ENCODE peak calls at places on chromosomes 2 and 18, in six cellular contexts. One of them, this sample, is unnamed.
A peak's percentile ranks its signal among the peaks of the same experiment; 100 is the strongest.

GRCh38 chr2:39504790-39505335 is 67.8 kb upstream of the MAP4K3 start:
- ATAC-seq in gastrocnemius medialis: peak; percentile 48
- ATAC-seq in HCT116: no peak
- ATAC-seq in CD4-positive, alpha-beta T cell: no peak
- ATAC-seq in stimulated activated naive CD8-positive, alpha-beta T cell treated with anti-CD3 and anti-CD28 coated beads, Interleukin-15, Interleukin-2, amounts not matched to agents 100 U/mL and 50 U/mL, for 24 hours: no peak
- ATAC-seq in activated CD8-positive, alpha-beta T cell treated with anti-CD3 and anti-CD28 coated beads for 36 hours: no peak
- ATAC-seq in this sample: no peak

GRCh38 chr2:208294482-208295024 is 28.5 kb downstream of the PIKFYVE start:
- ATAC-seq in gastrocnemius medialis: no peak
- ATAC-seq in HCT116: no peak
- ATAC-seq in CD4-positive, alpha-beta T cell: no peak
- ATAC-seq in stimulated activated naive CD8-positive, alpha-beta T cell treated with anti-CD3 and anti-CD28 coated beads, Interleukin-15, Interleukin-2, amounts not matched to agents 100 U/mL and 50 U/mL, for 24 hours: no peak
- ATAC-seq in activated CD8-positive, alpha-beta T cell treated with anti-CD3 and anti-CD28 coated beads for 36 hours: peak; percentile 61
- ATAC-seq in this sample: peak; percentile 20

GRCh38 chr18:40841473-40841872 is 1113.6 kb upstream of the PIK3C3 start:
- ATAC-seq in gastrocnemius medialis: no peak
- ATAC-seq in HCT116: no peak
- ATAC-seq in CD4-positive, alpha-beta T cell: no peak
- ATAC-seq in stimulated activated naive CD8-positive, alpha-beta T cell treated with anti-CD3 and anti-CD28 coated beads, Interleukin-15, Interleukin-2, amounts not matched to agents 100 U/mL and 50 U/mL, for 24 hours: no peak
- ATAC-seq in activated CD8-positive, alpha-beta T cell treated with anti-CD3 and anti-CD28 coated beads for 36 hours: no peak
- ATAC-seq in this sample: no peak

GRCh38 chr2:60861736-60862135 is 19.6 kb upstream of the REL start:
- ATAC-seq in gastrocnemius medialis: no peak
- ATAC-seq in HCT116: no peak
- ATAC-seq in CD4-positive, alpha-beta T cell: no peak
- ATAC-seq in stimulated activated naive CD8-positive, alpha-beta T cell treated with anti-CD3 and anti-CD28 coated beads, Interleukin-15, Interleukin-2, amounts not matched to agents 100 U/mL and 50 U/mL, for 24 hours: no peak
- ATAC-seq in activated CD8-positive, alpha-beta T cell treated with anti-CD3 and anti-CD28 coated beads for 36 hours: peak; percentile 13
- ATAC-seq in this sample: no peak

GRCh38 chr2:236317938-236318396 is 53.8 kb upstream of the ASB18 start:
- ATAC-seq in gastrocnemius medialis: no peak
- ATAC-seq in HCT116: no peak
- ATAC-seq in CD4-positive, alpha-beta T cell: no peak
- ATAC-seq in stimulated activated naive CD8-positive, alpha-beta T cell treated with anti-CD3 and anti-CD28 coated beads, Interleukin-15, Interleukin-2, amounts not matched to agents 100 U/mL and 50 U/mL, for 24 hours: no peak
- ATAC-seq in activated CD8-positive, alpha-beta T cell treated with anti-CD3 and anti-CD28 coated beads for 36 hours: no peak
- ATAC-seq in this sample: no peak

GRCh38 chr2:203510256-203510940 is 24.7 kb downstream of the RAPH1 start:
- ATAC-seq in gastrocnemius medialis: no peak
- ATAC-seq in HCT116: no peak
- ATAC-seq in CD4-positive, alpha-beta T cell: no peak
- ATAC-seq in stimulated activated naive CD8-positive, alpha-beta T cell treated with anti-CD3 and anti-CD28 coated beads, Interleukin-15, Interleukin-2, amounts not matched to agents 100 U/mL and 50 U/mL, for 24 hours: no peak
- ATAC-seq in activated CD8-positive, alpha-beta T cell treated with anti-CD3 and anti-CD28 coated beads for 36 hours: no peak
- ATAC-seq in this sample: no peak

GRCh38 chr2:134836986-134837385 is 1.4 kb upstream of the ACMSD start:
- ATAC-seq in gastrocnemius medialis: no peak
- ATAC-seq in HCT116: no peak
- ATAC-seq in CD4-positive, alpha-beta T cell: no peak
- ATAC-seq in stimulated activated naive CD8-positive, alpha-beta T cell treated with anti-CD3 and anti-CD28 coated beads, Interleukin-15, Interleukin-2, amounts not matched to agents 100 U/mL and 50 U/mL, for 24 hours: no peak
- ATAC-seq in activated CD8-positive, alpha-beta T cell treated with anti-CD3 and anti-CD28 coated beads for 36 hours: no peak
- ATAC-seq in this sample: no peak

GRCh38 chr2:15760232-15760890 is 168.7 kb downstream of the DDX1 start:
- ATAC-seq in gastrocnemius medialis: no peak
- ATAC-seq in HCT116: no peak
- ATAC-seq in CD4-positive, alpha-beta T cell: no peak
- ATAC-seq in stimulated activated naive CD8-positive, alpha-beta T cell treated with anti-CD3 and anti-CD28 coated beads, Interleukin-15, Interleukin-2, amounts not matched to agents 100 U/mL and 50 U/mL, for 24 hours: no peak
- ATAC-seq in activated CD8-positive, alpha-beta T cell treated with anti-CD3 and anti-CD28 coated beads for 36 hours: no peak
- ATAC-seq in this sample: no peak

GRCh38 chr2:236816197-236817170 is 246.9 kb downstream of the ACKR3 start:
- ATAC-seq in gastrocnemius medialis: no peak
- ATAC-seq in HCT116: no peak
- ATAC-seq in CD4-positive, alpha-beta T cell: no peak
- ATAC-seq in stimulated activated naive CD8-positive, alpha-beta T cell treated with anti-CD3 and anti-CD28 coated beads, Interleukin-15, Interleukin-2, amounts not matched to agents 100 U/mL and 50 U/mL, for 24 hours: no peak
- ATAC-seq in activated CD8-positive, alpha-beta T cell treated with anti-CD3 and anti-CD28 coated beads for 36 hours: no peak
- ATAC-seq in this sample: no peak

GRCh38 chr2:216807861-216808272 is 52.0 kb downstream of the TNP1 start:
- ATAC-seq in gastrocnemius medialis: peak; percentile 14
- ATAC-seq in HCT116: no peak
- ATAC-seq in CD4-positive, alpha-beta T cell: no peak
- ATAC-seq in stimulated activated naive CD8-positive, alpha-beta T cell treated with anti-CD3 and anti-CD28 coated beads, Interleukin-15, Interleukin-2, amounts not matched to agents 100 U/mL and 50 U/mL, for 24 hours: no peak
- ATAC-seq in activated CD8-positive, alpha-beta T cell treated with anti-CD3 and anti-CD28 coated beads for 36 hours: no peak
- ATAC-seq in this sample: no peak

GRCh38 chr2:41884718-41885117 is 163.1 kb upstream of the PKDCC start:
- ATAC-seq in gastrocnemius medialis: no peak
- ATAC-seq in HCT116: no peak
- ATAC-seq in CD4-positive, alpha-beta T cell: no peak
- ATAC-seq in stimulated activated naive CD8-positive, alpha-beta T cell treated with anti-CD3 and anti-CD28 coated beads, Interleukin-15, Interleukin-2, amounts not matched to agents 100 U/mL and 50 U/mL, for 24 hours: no peak
- ATAC-seq in activated CD8-positive, alpha-beta T cell treated with anti-CD3 and anti-CD28 coated beads for 36 hours: peak; percentile 39
- ATAC-seq in this sample: no peak

GRCh38 chr2:241868661-241869081 is 858 bp upstream of the RTP5 start:
- ATAC-seq in gastrocnemius medialis: no peak
- ATAC-seq in HCT116: no peak
- ATAC-seq in CD4-positive, alpha-beta T cell: peak; percentile 37
- ATAC-seq in stimulated activated naive CD8-positive, alpha-beta T cell treated with anti-CD3 and anti-CD28 coated beads, Interleukin-15, Interleukin-2, amounts not matched to agents 100 U/mL and 50 U/mL, for 24 hours: no peak
- ATAC-seq in activated CD8-positive, alpha-beta T cell treated with anti-CD3 and anti-CD28 coated beads for 36 hours: peak; percentile 7
- ATAC-seq in this sample: no peak

GRCh38 chr2:172455121-172455515 is 27.7 kb downstream of the ITGA6 start:
- ATAC-seq in gastrocnemius medialis: no peak
- ATAC-seq in HCT116: peak; percentile 23
- ATAC-seq in CD4-positive, alpha-beta T cell: peak; percentile 71
- ATAC-seq in stimulated activated naive CD8-positive, alpha-beta T cell treated with anti-CD3 and anti-CD28 coated beads, Interleukin-15, Interleukin-2, amounts not matched to agents 100 U/mL and 50 U/mL, for 24 hours: peak; percentile 69
- ATAC-seq in activated CD8-positive, alpha-beta T cell treated with anti-CD3 and anti-CD28 coated beads for 36 hours: peak; percentile 87
- ATAC-seq in this sample: peak; percentile 46

GRCh38 chr2:55874338-55874737 is 49.2 kb downstream of the EFEMP1 start:
- ATAC-seq in gastrocnemius medialis: no peak
- ATAC-seq in HCT116: no peak
- ATAC-seq in CD4-positive, alpha-beta T cell: no peak
- ATAC-seq in stimulated activated naive CD8-positive, alpha-beta T cell treated with anti-CD3 and anti-CD28 coated beads, Interleukin-15, Interleukin-2, amounts not matched to agents 100 U/mL and 50 U/mL, for 24 hours: no peak
- ATAC-seq in activated CD8-positive, alpha-beta T cell treated with anti-CD3 and anti-CD28 coated beads for 36 hours: no peak
- ATAC-seq in this sample: no peak

GRCh38 chr2:8452296-8452695 is 229.6 kb upstream of the ID2 start:
- ATAC-seq in gastrocnemius medialis: no peak
- ATAC-seq in HCT116: no peak
- ATAC-seq in CD4-positive, alpha-beta T cell: no peak
- ATAC-seq in stimulated activated naive CD8-positive, alpha-beta T cell treated with anti-CD3 and anti-CD28 coated beads, Interleukin-15, Interleukin-2, amounts not matched to agents 100 U/mL and 50 U/mL, for 24 hours: no peak
- ATAC-seq in activated CD8-positive, alpha-beta T cell treated with anti-CD3 and anti-CD28 coated beads for 36 hours: no peak
- ATAC-seq in this sample: no peak

GRCh38 chr18:22639026-22639463 is 221.3 kb upstream of the CTAGE1 start:
- ATAC-seq in gastrocnemius medialis: no peak
- ATAC-seq in HCT116: no peak
- ATAC-seq in CD4-positive, alpha-beta T cell: no peak
- ATAC-seq in stimulated activated naive CD8-positive, alpha-beta T cell treated with anti-CD3 and anti-CD28 coated beads, Interleukin-15, Interleukin-2, amounts not matched to agents 100 U/mL and 50 U/mL, for 24 hours: no peak
- ATAC-seq in activated CD8-positive, alpha-beta T cell treated with anti-CD3 and anti-CD28 coated beads for 36 hours: no peak
- ATAC-seq in this sample: no peak

GRCh38 chr2:130828461-130828860 is 8.3 kb upstream of the ARHGEF4 start:
- ATAC-seq in gastrocnemius medialis: no peak
- ATAC-seq in HCT116: peak; percentile 35
- ATAC-seq in CD4-positive, alpha-beta T cell: no peak
- ATAC-seq in stimulated activated naive CD8-positive, alpha-beta T cell treated with anti-CD3 and anti-CD28 coated beads, Interleukin-15, Interleukin-2, amounts not matched to agents 100 U/mL and 50 U/mL, for 24 hours: no peak
- ATAC-seq in activated CD8-positive, alpha-beta T cell treated with anti-CD3 and anti-CD28 coated beads for 36 hours: no peak
- ATAC-seq in this sample: no peak

GRCh38 chr2:231709636-231709980 is 1.3 kb downstream of the PTMA start:
- ATAC-seq in gastrocnemius medialis: no peak
- ATAC-seq in HCT116: no peak
- ATAC-seq in CD4-positive, alpha-beta T cell: no peak
- ATAC-seq in stimulated activated naive CD8-positive, alpha-beta T cell treated with anti-CD3 and anti-CD28 coated beads, Interleukin-15, Interleukin-2, amounts not matched to agents 100 U/mL and 50 U/mL, for 24 hours: no peak
- ATAC-seq in activated CD8-positive, alpha-beta T cell treated with anti-CD3 and anti-CD28 coated beads for 36 hours: no peak
- ATAC-seq in this sample: no peak

GRCh38 chr2:190452433-190452832 is 44.3 kb downstream of the MFSD6 start:
- ATAC-seq in gastrocnemius medialis: no peak
- ATAC-seq in HCT116: no peak
- ATAC-seq in CD4-positive, alpha-beta T cell: no peak
- ATAC-seq in stimulated activated naive CD8-positive, alpha-beta T cell treated with anti-CD3 and anti-CD28 coated beads, Interleukin-15, Interleukin-2, amounts not matched to agents 100 U/mL and 50 U/mL, for 24 hours: peak; percentile 36
- ATAC-seq in activated CD8-positive, alpha-beta T cell treated with anti-CD3 and anti-CD28 coated beads for 36 hours: no peak
- ATAC-seq in this sample: no peak

GRCh38 chr18:14978962-14979535 is 231.1 kb downstream of the ANKRD30B start:
- ATAC-seq in gastrocnemius medialis: no peak
- ATAC-seq in HCT116: no peak
- ATAC-seq in CD4-positive, alpha-beta T cell: no peak
- ATAC-seq in stimulated activated naive CD8-positive, alpha-beta T cell treated with anti-CD3 and anti-CD28 coated beads, Interleukin-15, Interleukin-2, amounts not matched to agents 100 U/mL and 50 U/mL, for 24 hours: no peak
- ATAC-seq in activated CD8-positive, alpha-beta T cell treated with anti-CD3 and anti-CD28 coated beads for 36 hours: no peak
- ATAC-seq in this sample: no peak

GRCh38 chr2:42585779-42586178 is 17.3 kb downstream of the MTA3 start:
- ATAC-seq in gastrocnemius medialis: no peak
- ATAC-seq in HCT116: no peak
- ATAC-seq in CD4-positive, alpha-beta T cell: no peak
- ATAC-seq in stimulated activated naive CD8-positive, alpha-beta T cell treated with anti-CD3 and anti-CD28 coated beads, Interleukin-15, Interleukin-2, amounts not matched to agents 100 U/mL and 50 U/mL, for 24 hours: no peak
- ATAC-seq in activated CD8-positive, alpha-beta T cell treated with anti-CD3 and anti-CD28 coated beads for 36 hours: no peak
- ATAC-seq in this sample: no peak

GRCh38 chr18:9204659-9205058 is 68.1 kb downstream of the ANKRD12 start:
- ATAC-seq in gastrocnemius medialis: no peak
- ATAC-seq in HCT116: no peak
- ATAC-seq in CD4-positive, alpha-beta T cell: no peak
- ATAC-seq in stimulated activated naive CD8-positive, alpha-beta T cell treated with anti-CD3 and anti-CD28 coated beads, Interleukin-15, Interleukin-2, amounts not matched to agents 100 U/mL and 50 U/mL, for 24 hours: no peak
- ATAC-seq in activated CD8-positive, alpha-beta T cell treated with anti-CD3 and anti-CD28 coated beads for 36 hours: no peak
- ATAC-seq in this sample: no peak

GRCh38 chr2:64941751-64942150 is 47.4 kb upstream of the SLC1A4 start:
- ATAC-seq in gastrocnemius medialis: no peak
- ATAC-seq in HCT116: no peak
- ATAC-seq in CD4-positive, alpha-beta T cell: no peak
- ATAC-seq in stimulated activated naive CD8-positive, alpha-beta T cell treated with anti-CD3 and anti-CD28 coated beads, Interleukin-15, Interleukin-2, amounts not matched to agents 100 U/mL and 50 U/mL, for 24 hours: no peak
- ATAC-seq in activated CD8-positive, alpha-beta T cell treated with anti-CD3 and anti-CD28 coated beads for 36 hours: no peak
- ATAC-seq in this sample: no peak

GRCh38 chr18:4309227-4309626 is 145.9 kb downstream of the DLGAP1 start:
- ATAC-seq in gastrocnemius medialis: no peak
- ATAC-seq in HCT116: no peak
- ATAC-seq in CD4-positive, alpha-beta T cell: no peak
- ATAC-seq in stimulated activated naive CD8-positive, alpha-beta T cell treated with anti-CD3 and anti-CD28 coated beads, Interleukin-15, Interleukin-2, amounts not matched to agents 100 U/mL and 50 U/mL, for 24 hours: no peak
- ATAC-seq in activated CD8-positive, alpha-beta T cell treated with anti-CD3 and anti-CD28 coated beads for 36 hours: no peak
- ATAC-seq in this sample: no peak

GRCh38 chr2:144711546-144712276 is 191.8 kb upstream of the ZEB2 start:
- ATAC-seq in gastrocnemius medialis: no peak
- ATAC-seq in HCT116: no peak
- ATAC-seq in CD4-positive, alpha-beta T cell: no peak
- ATAC-seq in stimulated activated naive CD8-positive, alpha-beta T cell treated with anti-CD3 and anti-CD28 coated beads, Interleukin-15, Interleukin-2, amounts not matched to agents 100 U/mL and 50 U/mL, for 24 hours: no peak
- ATAC-seq in activated CD8-positive, alpha-beta T cell treated with anti-CD3 and anti-CD28 coated beads for 36 hours: no peak
- ATAC-seq in this sample: no peak

GRCh38 chr2:134522436-134522835 is 196.4 kb downstream of the TMEM163 start:
- ATAC-seq in gastrocnemius medialis: no peak
- ATAC-seq in HCT116: no peak
- ATAC-seq in CD4-positive, alpha-beta T cell: no peak
- ATAC-seq in stimulated activated naive CD8-positive, alpha-beta T cell treated with anti-CD3 and anti-CD28 coated beads, Interleukin-15, Interleukin-2, amounts not matched to agents 100 U/mL and 50 U/mL, for 24 hours: no peak
- ATAC-seq in activated CD8-positive, alpha-beta T cell treated with anti-CD3 and anti-CD28 coated beads for 36 hours: no peak
- ATAC-seq in this sample: no peak

GRCh38 chr2:12725238-12726187 is 8.8 kb downstream of the TRIB2 start:
- ATAC-seq in gastrocnemius medialis: no peak
- ATAC-seq in HCT116: no peak
- ATAC-seq in CD4-positive, alpha-beta T cell: no peak
- ATAC-seq in stimulated activated naive CD8-positive, alpha-beta T cell treated with anti-CD3 and anti-CD28 coated beads, Interleukin-15, Interleukin-2, amounts not matched to agents 100 U/mL and 50 U/mL, for 24 hours: no peak
- ATAC-seq in activated CD8-positive, alpha-beta T cell treated with anti-CD3 and anti-CD28 coated beads for 36 hours: no peak
- ATAC-seq in this sample: no peak